ENCODE peak calls at places on chromosomes 13 and 19, in seven cellular contexts. V is K562, J is SK-N-SH, C is HCT116, S is HepG2, X is H1, O is GM12878. L is an unnamed sample. For H3K4me1, the result is how much of the 10 kb centered on the place peaks cover.

GRCh38 chr13:114130708-114131580 is 1.5 kb downstream of the RASA3 start:
- DNase-seq in S (no peak), X (no peak), V (peak), J (peak), O (no peak), C (no peak), L (no peak)

GRCh38 chr13:30846311-30846710 is 59.8 kb upstream of the MEDAG start:
- DNase-seq in O (no peak), C (no peak), V (no peak), J (no peak), X (no peak), S (no peak), L (no peak)

GRCh38 chr13:106471957-106472543 is 63.4 kb downstream of the EFNB2 start:
- DNase-seq in O (no peak), C (peak), S (peak), J (peak), V (peak), X (peak), L (peak)

GRCh38 chr19:18000981-18001836 is 6.8 kb upstream of the ARRDC2 start:
- DNase-seq in S (peak), V (peak), C (peak), J (peak), X (peak), O (no peak), L (no peak)

GRCh38 chr19:46945668-46946067 is 74.0 kb upstream of the NPAS1 start:
- DNase-seq in V (no peak), C (no peak), J (no peak), S (no peak), O (no peak), X (no peak), L (no peak)

GRCh38 chr19:21084343-21084742 is 2.3 kb downstream of the ZNF714 start:
- DNase-seq in O (peak), S (no peak), X (no peak), J (no peak), V (no peak), C (no peak), L (no peak)

GRCh38 chr13:49020940-49021548 is 45.3 kb downstream of the FNDC3A start:
- DNase-seq in X (no peak), J (no peak), S (no peak), O (no peak), C (no peak), V (no peak), L (peak)

GRCh38 chr13:114264886-114265611 is 16.4 kb upstream of the UPF3A start:
- DNase-seq in V (no peak), J (no peak), O (no peak), S (no peak), X (no peak), C (no peak), L (no peak)

GRCh38 chr19:47257411-47258169 is 1.3 kb downstream of the CCDC9 start:
- DNase-seq in O (no peak), V (no peak), C (no peak), X (no peak), J (no peak), S (no peak), L (no peak)

GRCh38 chr13:102596147-102597028 is at the start of gene TPP2:
- DNase-seq in S (peak), J (peak), C (peak), V (peak), O (peak), X (peak), L (peak)

GRCh38 chr19:2944403-2944774 is 382 bp downstream of the ZNF77 start:
- DNase-seq in O (no peak), J (no peak), V (no peak), S (no peak), X (no peak), C (no peak), L (no peak)

GRCh38 chr13:110624766-110625756 is 9.7 kb downstream of the NAXD start:
- DNase-seq in X (peak), V (no peak), S (no peak), J (no peak), C (no peak), O (no peak), L (no peak)

GRCh38 chr19:47633516-47633915 is 24.6 kb downstream of the BICRA start:
- DNase-seq in J (no peak), O (no peak), V (no peak), C (peak), S (peak), X (no peak), L (no peak)

GRCh38 chr19:4108767-4109625 is 14.9 kb downstream of the MAP2K2 start:
- DNase-seq in O (peak), V (no peak), X (no peak), C (no peak), S (no peak), J (no peak), L (no peak)

GRCh38 chr19:33464733-33465115 is 56.9 kb downstream of the PEPD start:
- DNase-seq in X (no peak), O (no peak), J (no peak), C (no peak), V (no peak), S (no peak), L (no peak)

GRCh38 chr13:106490177-106490576 is 45.3 kb downstream of the EFNB2 start:
- DNase-seq in O (no peak), S (no peak), X (no peak), V (no peak), J (peak), C (no peak), L (no peak)

GRCh38 chr19:38932425-38933179 is 1.9 kb downstream of the MRPS12 start:
- DNase-seq in X (no peak), S (peak), J (no peak), O (no peak), C (peak), V (peak), L (peak)

GRCh38 chr19:12792048-12792852 is 964 bp downstream of the JUNB start:
- DNase-seq in J (peak), X (peak), V (peak), S (peak), O (no peak), C (no peak), L (no peak)

GRCh38 chr13:113551081-113552000 is 33.2 kb upstream of the TFDP1 start:
- DNase-seq in X (peak), S (no peak), O (no peak), V (peak), J (peak), C (no peak), L (no peak)

DNA sequence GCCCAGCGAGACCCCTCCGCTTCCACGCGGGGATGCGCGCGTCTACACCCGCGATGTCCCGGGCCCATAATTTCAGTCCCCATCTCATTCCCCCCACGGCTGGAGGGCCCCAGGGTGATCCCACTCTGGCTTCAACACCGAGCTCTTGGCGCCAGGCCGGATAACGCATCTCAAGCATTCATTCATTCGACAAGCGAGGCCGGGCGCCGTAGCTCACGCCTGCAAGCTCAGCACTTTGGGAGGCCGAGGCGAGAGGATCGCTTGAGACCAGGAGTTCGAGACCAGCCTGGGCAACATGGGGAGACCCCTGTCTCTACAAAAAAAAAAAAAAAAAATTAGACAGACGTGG is 5.9 kb downstream of the ANGPTL6 start:
- DNase-seq in O (no peak), S (no peak), C (no peak), J (no peak), X (no peak), V (no peak), L (no peak)
- H3K4me1 ChIP-seq in O (under half), S (under half), C (under half), J (under half), X (under half), V (under half), L (under half)

DNA sequence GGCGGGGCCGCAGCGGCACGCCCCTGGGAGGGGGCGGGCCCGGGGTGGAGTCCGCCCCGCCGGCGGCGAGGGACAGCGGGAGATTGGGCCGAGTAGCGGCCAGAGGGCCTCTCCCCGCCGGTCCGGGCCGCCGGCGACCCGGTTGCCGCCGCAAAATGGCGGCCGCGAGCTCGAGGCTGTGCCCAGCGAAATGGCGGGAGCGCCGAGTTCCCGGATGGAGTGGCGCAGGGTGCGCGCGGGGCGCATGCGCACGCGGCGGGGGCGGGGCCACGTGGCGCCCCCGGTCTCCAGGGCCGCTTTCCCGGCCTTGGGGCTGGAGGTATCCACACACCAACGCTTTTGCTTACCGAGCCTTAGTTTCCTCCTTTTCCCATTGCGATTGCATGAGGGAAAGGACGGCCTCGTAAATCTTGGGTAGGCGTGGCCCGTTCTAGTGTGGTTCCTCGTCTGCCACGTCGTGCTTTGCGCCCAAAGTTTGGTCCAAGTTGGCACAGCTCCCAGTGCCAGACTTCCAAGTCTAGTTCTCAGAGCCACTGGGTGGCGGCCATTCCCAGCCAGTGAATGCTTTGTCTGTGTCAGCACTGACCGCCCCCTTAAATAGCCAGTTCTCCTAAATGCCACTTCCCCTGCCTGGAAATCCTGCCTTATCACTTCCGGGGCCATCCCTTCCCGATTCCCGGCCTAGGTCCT is 491 bp downstream of the CIRBP start:
- DNase-seq in S (peak), O (no peak), X (peak), C (no peak), V (peak), J (peak), L (no peak)
- TF ChIP-seq YY1 in S (peak), O (peak), X (peak), C (peak), V (peak), J (peak), L (peak)

DNA sequence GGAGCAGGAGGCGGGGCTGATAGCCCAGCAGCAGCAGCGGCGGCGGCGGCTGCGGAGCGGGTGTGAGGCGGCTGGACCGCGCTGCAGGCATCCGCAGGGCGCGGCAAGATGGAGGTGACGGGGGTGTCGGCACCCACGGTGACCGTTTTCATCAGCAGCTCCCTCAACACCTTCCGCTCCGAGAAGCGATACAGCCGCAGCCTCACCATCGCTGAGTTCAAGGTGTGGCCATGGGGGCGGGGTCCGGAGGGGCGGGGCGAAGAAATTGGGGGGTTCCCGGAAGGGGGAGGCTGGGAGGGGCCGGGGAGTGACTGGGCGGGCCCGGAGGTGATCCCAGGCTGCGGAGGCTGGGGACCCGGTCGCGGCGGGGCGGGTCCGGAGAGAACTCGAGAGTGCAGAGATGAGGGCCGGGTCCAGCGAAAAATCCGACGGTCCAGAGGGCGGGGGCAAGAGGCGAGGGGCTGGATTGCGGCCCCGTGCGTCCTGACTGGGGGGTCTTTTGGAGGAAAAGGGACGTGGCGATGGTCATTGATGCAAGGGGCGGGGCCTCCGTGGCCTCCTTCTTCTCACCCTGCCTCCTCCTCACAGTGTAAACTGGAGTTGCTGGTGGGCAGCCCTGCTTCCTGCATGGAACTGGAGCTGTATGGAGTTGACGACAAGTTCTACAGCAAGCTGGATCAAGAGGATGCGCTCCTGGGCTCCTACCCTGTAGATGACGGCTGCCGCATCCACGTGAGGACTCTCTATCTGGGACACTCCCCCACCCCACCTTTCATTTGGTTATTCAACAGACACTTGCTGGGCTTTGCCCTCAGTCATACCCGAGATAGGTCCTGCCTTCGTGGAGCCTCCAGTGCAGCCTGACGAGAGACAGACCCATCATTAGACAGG is at the start of gene TBCB:
- DNase-seq in C (no peak), J (peak), V (peak), O (no peak), X (no peak), S (peak), L (no peak)
- H3K4me1 ChIP-seq in C (under half), J (under half), V (under half), O (under half), X (under half), S (half or more), L (under half)

GRCh38 chr19:42005504-42005903 is 11.5 kb upstream of the ATP1A3 start:
- DNase-seq in V (no peak), S (no peak), C (no peak), J (no peak), X (no peak), O (no peak), L (no peak)
- TF ChIP-seq YY1 in V (no peak), S (no peak), C (no peak), J (no peak), X (no peak), O (no peak), L (no peak)

GRCh38 chr13:50599046-50599445 is 244.4 kb downstream of the DLEU7 start:
- DNase-seq in J (no peak), X (no peak), S (no peak), C (no peak), O (no peak), V (no peak), L (no peak)
- H3K4me1 ChIP-seq in J (under half), X (under half), S (under half), C (under half), O (under half), V (under half), L (under half)

DNA sequence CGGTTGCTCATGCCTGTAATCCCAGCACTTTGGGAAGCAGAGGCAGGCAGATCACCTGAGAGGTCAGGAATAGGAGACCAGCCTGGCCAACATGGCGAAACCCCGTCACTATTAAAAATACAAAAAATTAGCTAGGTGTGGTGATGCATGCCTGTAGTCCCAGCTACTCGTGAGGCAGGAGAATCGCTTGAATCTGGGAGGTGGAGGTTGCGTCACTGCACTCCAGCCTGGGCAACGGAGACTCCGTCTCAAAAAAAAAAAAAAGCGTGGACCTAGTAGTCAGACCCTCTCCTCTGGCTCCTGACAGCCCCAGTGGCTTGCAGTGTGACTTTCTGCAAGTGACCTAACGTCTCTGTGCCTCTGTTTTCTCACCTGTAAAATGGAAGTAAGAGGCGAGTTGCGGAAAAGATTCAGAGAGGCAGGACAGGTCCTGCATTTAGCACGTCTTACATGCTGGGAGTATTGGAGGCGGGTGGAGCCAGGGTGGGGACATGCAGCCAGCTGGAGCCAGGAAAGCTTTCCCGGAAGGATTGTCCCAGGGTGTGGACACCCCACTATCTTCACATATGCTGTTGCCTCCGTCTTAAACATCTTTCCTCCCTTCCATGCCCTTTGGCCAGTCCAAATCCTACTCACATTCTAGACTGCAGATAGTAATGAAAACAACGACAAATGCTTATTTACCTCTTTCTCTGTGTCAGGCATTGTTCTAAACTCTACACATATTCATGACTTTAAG is 2.9 kb downstream of the TUBB4A start:
- DNase-seq in O (no peak), S (no peak), X (no peak), V (no peak), J (no peak), C (no peak), L (no peak)
- TF ChIP-seq YY1 in O (no peak), S (no peak), X (no peak), V (no peak), J (no peak), C (no peak), L (no peak)

DNA sequence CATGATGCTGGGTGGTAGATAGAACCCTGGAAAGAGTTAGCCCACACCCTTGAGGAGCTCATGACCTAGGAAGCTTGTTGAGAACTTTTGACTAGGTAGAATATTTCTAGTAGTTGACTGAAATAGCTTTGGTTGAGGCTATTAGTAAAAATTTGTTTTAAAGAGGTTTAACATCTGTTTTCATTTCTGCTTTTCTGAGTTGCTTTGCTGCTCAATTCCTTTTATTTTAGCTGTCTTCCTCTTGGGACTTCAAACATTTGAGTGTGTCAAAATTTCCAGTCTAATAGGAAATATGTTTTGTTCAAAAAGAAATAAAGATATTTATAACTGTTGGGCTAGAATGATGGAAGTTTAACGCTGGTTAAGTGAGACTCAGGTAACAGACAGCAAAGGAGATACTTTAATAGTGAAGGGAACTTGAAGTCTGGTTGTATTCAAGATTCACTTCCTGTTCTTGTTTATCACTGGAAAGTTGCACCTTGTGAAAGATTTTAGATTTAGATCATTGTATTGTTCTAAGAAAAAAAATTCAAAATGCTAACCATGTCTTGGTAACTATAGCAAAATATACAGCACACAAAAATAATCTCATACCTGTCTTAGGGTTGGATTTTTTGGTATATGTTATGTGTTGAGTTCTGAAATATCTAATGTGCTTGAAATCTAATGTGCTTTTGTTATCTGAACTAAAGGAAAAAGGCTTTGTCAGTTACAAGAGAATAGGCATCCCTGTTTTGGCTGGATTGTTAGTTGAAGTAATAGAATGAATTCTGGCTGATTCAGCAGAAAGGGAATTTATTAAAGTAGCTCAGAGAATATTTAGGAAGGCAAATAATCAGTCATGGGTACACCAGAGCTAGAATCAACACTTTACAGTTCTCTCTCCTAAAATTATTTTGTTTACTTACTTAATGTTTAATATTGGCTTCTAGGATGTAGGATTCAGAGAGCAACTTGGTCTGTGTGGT is 24.4 kb upstream of the GPR18 start:
- DNase-seq in X (no peak), S (no peak), V (no peak), J (no peak), C (no peak), O (no peak), L (no peak)
- H3K4me1 ChIP-seq in X (under half), S (under half), V (under half), J (under half), C (under half), O (half or more), L (under half)

DNA sequence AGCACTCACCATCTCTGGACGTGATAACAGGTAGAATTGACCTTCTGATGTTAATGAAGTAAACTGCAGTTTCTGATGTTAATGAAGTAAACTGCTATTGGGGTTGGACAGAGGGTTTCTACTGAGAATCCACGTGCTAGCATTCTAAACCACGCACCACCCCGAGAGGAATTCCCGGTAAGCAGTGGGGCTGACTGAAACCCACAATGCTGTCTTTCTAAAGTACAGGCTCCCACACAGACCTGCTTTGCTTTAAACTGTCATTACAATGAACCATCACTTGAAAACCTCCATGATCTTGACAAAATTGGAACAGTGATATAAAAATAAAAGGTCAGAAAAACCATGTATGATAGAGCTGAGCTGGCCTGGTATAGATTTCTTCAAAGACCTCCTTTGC is 559.0 kb downstream of the FGF9 start:
- DNase-seq in V (no peak), O (no peak), X (no peak), S (no peak), J (no peak), C (no peak), L (no peak)
- TF ChIP-seq YY1 in V (no peak), O (no peak), X (no peak), S (no peak), J (no peak), C (no peak), L (no peak)

GRCh38 chr13:43878897-43879322 is 630 bp downstream of the CCDC122 start:
- DNase-seq in O (peak), X (no peak), V (no peak), S (peak), J (no peak), C (no peak), L (no peak)

GRCh38 chr13:43876366-43876765 is 3.2 kb downstream of the CCDC122 start:
- DNase-seq in X (no peak), V (no peak), S (no peak), C (no peak), J (no peak), O (no peak), L (no peak)

GRCh38 chr13:43880451-43880850 is 747 bp downstream of the LACC1 start:
- DNase-seq in C (no peak), V (no peak), O (no peak), X (no peak), J (no peak), S (no peak), L (no peak)

GRCh38 chr13:43879323-43880181 is at the start of the genes CCDC122 and LACC1:
- DNase-seq in V (no peak), S (peak), X (peak), O (no peak), C (no peak), J (peak), L (no peak)

GRCh38 chr13:43877788-43878187 is 1.8 kb downstream of the CCDC122 start:
- DNase-seq in O (no peak), X (no peak), V (no peak), S (no peak), C (no peak), J (no peak), L (no peak)
- H3K4me1 ChIP-seq in O (under half), X (under half), V (under half), S (under half), C (under half), J (under half), L (under half)